ENCODE peak calls at places on chromosomes 13 and 19, in four cellular contexts. One of them, this sample, is unnamed. For H3K4me1, the result is how much of the 10 kb centered on the place peaks cover.

GRCh38 chr13:51620165-51620983 is 36.1 kb downstream of the WDFY2 start:
- DNase-seq in PC-3: no peak
- DNase-seq in thyroid gland: no peak
- DNase-seq in spleen: no peak
- DNase-seq in this sample: no peak

GRCh38 chr19:9323557-9323918 is 441 bp upstream of the ZNF559 start:
- DNase-seq in PC-3: peak
- DNase-seq in thyroid gland: peak
- DNase-seq in spleen: peak
- DNase-seq in this sample: peak

GRCh38 chr19:797528-798414 is 519 bp downstream of the PTBP1 start:
- DNase-seq in PC-3: peak
- DNase-seq in thyroid gland: peak
- DNase-seq in spleen: peak
- DNase-seq in this sample: no peak

GRCh38 chr13:30870049-30870884 is 35.8 kb upstream of the MEDAG start:
- DNase-seq in PC-3: peak
- DNase-seq in thyroid gland: peak
- DNase-seq in spleen: no peak
- DNase-seq in this sample: no peak

GRCh38 chr13:19586904-19587634 is 25.7 kb upstream of the TPTE2 start:
- DNase-seq in PC-3: peak
- DNase-seq in thyroid gland: no peak
- DNase-seq in spleen: peak
- DNase-seq in this sample: no peak

GRCh38 chr13:44972956-44973581 is 16.2 kb downstream of the NUFIP1 start:
- DNase-seq in PC-3: peak
- DNase-seq in thyroid gland: no peak
- DNase-seq in spleen: no peak
- DNase-seq in this sample: no peak

GRCh38 chr13:111897178-111897845 is 169.6 kb upstream of the SOX1 start:
- DNase-seq in PC-3: no peak
- DNase-seq in thyroid gland: no peak
- DNase-seq in spleen: no peak
- DNase-seq in this sample: no peak

GRCh38 chr19:17125728-17126677 is 50.4 kb downstream of the MYO9B start:
- DNase-seq in PC-3: no peak
- DNase-seq in thyroid gland: peak
- DNase-seq in spleen: peak
- DNase-seq in this sample: no peak

GRCh38 chr13:112058941-112059340 is 8.0 kb upstream of the SOX1 start:
- DNase-seq in PC-3: no peak
- DNase-seq in thyroid gland: no peak
- DNase-seq in spleen: no peak
- DNase-seq in this sample: no peak

GRCh38 chr13:51827254-51827653 is 17.7 kb downstream of the TMEM272 start:
- DNase-seq in PC-3: no peak
- DNase-seq in thyroid gland: no peak
- DNase-seq in spleen: no peak
- DNase-seq in this sample: no peak

GRCh38 chr19:35120492-35120891 is 4.9 kb downstream of the FXYD3 start:
- DNase-seq in PC-3: peak
- DNase-seq in thyroid gland: no peak
- DNase-seq in spleen: no peak
- DNase-seq in this sample: no peak

GRCh38 chr19:18674616-18675015 is 8.9 kb upstream of the CRTC1 start:
- DNase-seq in PC-3: peak
- DNase-seq in thyroid gland: peak
- DNase-seq in spleen: no peak
- DNase-seq in this sample: no peak

GRCh38 chr13:76937416-76937815 is 10.9 kb upstream of the ACOD1 start:
- DNase-seq in PC-3: peak
- DNase-seq in thyroid gland: no peak
- DNase-seq in spleen: no peak
- DNase-seq in this sample: no peak

GRCh38 chr13:35690546-35690945 is 214.1 kb upstream of the MAB21L1 start:
- DNase-seq in PC-3: no peak
- DNase-seq in thyroid gland: no peak
- DNase-seq in spleen: no peak
- DNase-seq in this sample: no peak

GRCh38 chr13:35695411-35695810 is 218.9 kb upstream of the MAB21L1 start:
- DNase-seq in PC-3: no peak
- DNase-seq in thyroid gland: no peak
- DNase-seq in spleen: no peak
- DNase-seq in this sample: no peak

GRCh38 chr13:35694549-35695233 is 218.2 kb upstream of the MAB21L1 start:
- DNase-seq in PC-3: no peak
- DNase-seq in thyroid gland: no peak
- DNase-seq in spleen: no peak
- DNase-seq in this sample: no peak

GRCh38 chr13:35694031-35694430 is 217.5 kb upstream of the MAB21L1 start:
- DNase-seq in PC-3: no peak
- DNase-seq in thyroid gland: no peak
- DNase-seq in spleen: no peak
- DNase-seq in this sample: no peak

GRCh38 chr13:35693142-35693784 is 216.8 kb upstream of the MAB21L1 start:
- DNase-seq in PC-3: no peak
- DNase-seq in thyroid gland: no peak
- DNase-seq in spleen: no peak
- DNase-seq in this sample: no peak
- H3K4me3 ChIP-seq in PC-3: no peak
- H3K4me3 ChIP-seq in thyroid gland: no peak
- H3K4me3 ChIP-seq in spleen: no peak
- H3K4me3 ChIP-seq in this sample: no peak

GRCh38 chr19:30319411-30319810 is 52.8 kb upstream of the ZNF536 start:
- DNase-seq in PC-3: no peak
- DNase-seq in thyroid gland: no peak
- DNase-seq in spleen: no peak
- DNase-seq in this sample: no peak
- H3K4me1 ChIP-seq in PC-3: under half
- H3K4me1 ChIP-seq in thyroid gland: under half
- H3K4me1 ChIP-seq in spleen: under half
- H3K4me1 ChIP-seq in this sample: under half

GRCh38 chr19:10565028-10565566 is 713 bp downstream of the KRI1 start:
- DNase-seq in PC-3: peak
- DNase-seq in thyroid gland: peak
- DNase-seq in spleen: no peak
- DNase-seq in this sample: no peak
- TF ChIP-seq CTCF in PC-3: peak
- TF ChIP-seq CTCF in thyroid gland: no peak
- TF ChIP-seq CTCF in spleen: no peak
- TF ChIP-seq CTCF in this sample: no peak

GRCh38 chr19:45641274-45642105 is 2.3 kb upstream of the EML2 start:
- DNase-seq in PC-3: peak
- DNase-seq in thyroid gland: peak
- DNase-seq in spleen: peak
- DNase-seq in this sample: peak
- H3K4me3 ChIP-seq in PC-3: peak
- H3K4me3 ChIP-seq in thyroid gland: peak
- H3K4me3 ChIP-seq in spleen: peak
- H3K4me3 ChIP-seq in this sample: peak

DNA sequence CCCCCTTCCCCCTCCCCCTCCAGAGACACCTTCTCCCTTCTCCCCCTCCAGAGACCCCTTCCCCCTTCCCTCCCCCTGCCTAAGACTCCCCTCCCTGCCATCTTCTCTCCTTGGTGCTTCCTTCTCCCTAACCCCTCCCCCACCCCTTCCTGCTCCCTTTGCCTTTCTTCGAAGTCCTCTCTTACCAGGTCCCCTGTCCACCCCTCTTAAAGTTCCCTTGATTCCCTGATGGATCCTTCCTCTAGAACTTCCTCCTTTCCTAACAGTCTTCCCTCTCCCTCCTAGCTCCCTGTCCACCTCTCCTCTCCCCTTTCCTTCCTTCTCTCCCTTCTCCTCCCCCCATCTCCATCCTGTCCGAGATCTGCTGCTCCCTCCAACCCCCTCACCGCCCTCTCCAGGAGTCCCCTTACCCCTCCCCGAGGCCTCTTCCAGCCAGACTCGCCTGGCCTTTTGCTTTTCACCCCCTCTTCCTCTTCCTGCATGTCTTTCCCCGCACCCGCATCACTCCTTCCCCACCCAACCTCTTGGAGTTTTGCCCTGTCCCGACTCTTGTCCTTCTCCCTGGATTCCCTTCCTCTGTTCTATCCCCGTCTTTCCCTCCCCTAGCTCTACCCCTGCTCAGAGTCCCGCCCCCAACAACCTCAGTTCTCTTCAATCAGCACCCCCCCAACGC is 3.1 kb downstream of the TNFSF9 start:
- DNase-seq in PC-3: no peak
- DNase-seq in thyroid gland: no peak
- DNase-seq in spleen: no peak
- DNase-seq in this sample: no peak
- H3K4me1 ChIP-seq in PC-3: under half
- H3K4me1 ChIP-seq in thyroid gland: under half
- H3K4me1 ChIP-seq in spleen: under half
- H3K4me1 ChIP-seq in this sample: under half

This sample was measured in Panc1.